ENCODE peak calls at places on chromosome 14, in four cellular contexts. V is cardiac muscle cell, G is A549, L is body of pancreas. M is an unnamed sample. For H3K4me1, the result is how much of the 10 kb centered on the place peaks cover.

GRCh38 chr14:36835145-36835544 is 173.5 kb downstream of the PAX9 start:
- DNase-seq in V (no peak), G (no peak), L (no peak), M (no peak)

GRCh38 chr14:35340616-35341453 is 48.7 kb downstream of the PSMA6 start:
- DNase-seq in V (no peak), G (no peak), L (no peak), M (no peak)

GRCh38 chr14:53808042-53808441 is 148.6 kb downstream of the BMP4 start:
- DNase-seq in V (no peak), G (no peak), L (no peak), M (no peak)

GRCh38 chr14:38248629-38249028 is 7.3 kb downstream of the CLEC14A start:
- DNase-seq in V (no peak), G (no peak), L (no peak), M (no peak)

GRCh38 chr14:89283327-89284060 is 133.5 kb downstream of the FOXN3 start:
- DNase-seq in V (no peak), G (no peak), L (no peak), M (no peak)

GRCh38 chr14:89198544-89199329 is 218.3 kb downstream of the FOXN3 start:
- DNase-seq in V (peak), G (no peak), L (peak), M (no peak)

GRCh38 chr14:22521449-22522239 is 67.4 kb downstream of the DAD1 start:
- DNase-seq in V (no peak), G (no peak), L (no peak), M (no peak)

GRCh38 chr14:65224799-65225198 is 122.5 kb upstream of the MAX start:
- DNase-seq in V (peak), G (no peak), L (peak), M (no peak)

GRCh38 chr14:54261283-54261682 is 135.5 kb upstream of the CDKN3 start:
- DNase-seq in V (no peak), G (no peak), L (no peak), M (no peak)

GRCh38 chr14:62689741-62690140 is 355.5 kb downstream of the KCNH5 start:
- DNase-seq in V (no peak), G (no peak), L (no peak), M (no peak)

GRCh38 chr14:90508536-90509254 is 111.9 kb downstream of the CALM1 start:
- DNase-seq in V (no peak), G (no peak), L (peak), M (no peak)

GRCh38 chr14:77026930-77027537 is 1.5 kb downstream of the IRF2BPL start:
- DNase-seq in V (peak), G (no peak), L (peak), M (no peak)

GRCh38 chr14:91059576-91060471 is 617 bp downstream of the RPS6KA5 start:
- DNase-seq in V (peak), G (peak), L (peak), M (peak)

GRCh38 chr14:53999061-53999488 is 42.5 kb upstream of the BMP4 start:
- DNase-seq in V (peak), G (no peak), L (no peak), M (no peak)

GRCh38 chr14:77760381-77761204 is at the start of gene SNW1:
- DNase-seq in V (peak), G (peak), L (peak), M (peak)

GRCh38 chr14:55075628-55076027 is 24.2 kb downstream of the MAPK1IP1L start:
- DNase-seq in V (no peak), G (no peak), L (no peak), M (no peak)

GRCh38 chr14:31026395-31027096 is 367 bp upstream of the STRN3 start:
- DNase-seq in V (peak), G (peak), L (peak), M (peak)

GRCh38 chr14:31029016-31029970 is 3.1 kb upstream of the STRN3 start:
- DNase-seq in V (no peak), G (no peak), L (no peak), M (no peak)

GRCh38 chr14:31025335-31026075 is at the start of gene AP4S1:
- DNase-seq in V (no peak), G (peak), L (peak), M (peak)

GRCh38 chr14:31026076-31026394 is at the start of gene STRN3:
- DNase-seq in V (no peak), G (no peak), L (no peak), M (no peak)

GRCh38 chr14:31027847-31028246 is 1.7 kb upstream of the STRN3 start:
- DNase-seq in V (no peak), G (no peak), L (no peak), M (no peak)
- H3K4me3 ChIP-seq in V (no peak), G (peak), L (no peak), M (peak)

GRCh38 chr14:71062581-71063303 is 155.5 kb downstream of the PCNX1 start:
- DNase-seq in V (no peak), G (no peak), L (no peak), M (no peak)

GRCh38 chr14:71063351-71063750 is 156.1 kb downstream of the PCNX1 start:
- DNase-seq in V (no peak), G (no peak), L (no peak), M (no peak)

GRCh38 chr14:71060274-71060673 is 153.0 kb downstream of the PCNX1 start:
- DNase-seq in V (no peak), G (no peak), L (no peak), M (no peak)

GRCh38 chr14:71061458-71061857 is 154.2 kb downstream of the PCNX1 start:
- DNase-seq in V (peak), G (no peak), L (no peak), M (no peak)

GRCh38 chr14:71060795-71061455 is 153.7 kb downstream of the PCNX1 start:
- DNase-seq in V (peak), G (no peak), L (no peak), M (no peak)
- H3K4me1 ChIP-seq in V (under half), G (under half), L (under half), M (under half)

GRCh38 chr14:66359500-66359899 is 126.7 kb upstream of the CCDC196 start:
- DNase-seq in V (peak), G (peak), L (no peak), M (no peak)
- TF ChIP-seq CTCF in V (peak), G (peak), L (peak), M (peak)

DNA sequence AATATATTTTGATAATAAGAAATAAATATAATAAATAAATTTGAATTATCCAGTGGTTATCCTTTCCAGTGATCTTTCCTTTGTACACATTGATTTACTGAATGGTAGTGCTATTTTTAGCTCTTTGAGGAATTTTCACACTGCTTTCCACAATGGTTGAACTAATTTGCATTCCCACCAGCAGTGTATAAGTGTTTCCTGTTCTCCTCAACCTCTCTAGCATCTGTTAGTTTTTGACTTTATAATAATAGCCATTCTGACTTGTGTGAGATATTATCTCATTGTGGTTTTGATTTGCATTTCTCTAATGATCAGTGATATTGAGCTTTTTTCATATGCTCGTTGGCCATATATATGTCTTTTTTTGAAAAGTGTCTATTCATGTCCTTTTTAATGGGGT is 333.7 kb downstream of the RAD51B start:
- DNase-seq in V (no peak), G (no peak), L (no peak), M (no peak)
- H3K4me3 ChIP-seq in V (no peak), G (no peak), L (no peak), M (no peak)

GRCh38 chr14:92728781-92729364 is 19.6 kb downstream of the LGMN start:
- DNase-seq in V (peak), G (no peak), L (no peak), M (peak)

GRCh38 chr14:92729632-92730358 is 18.6 kb downstream of the LGMN start:
- DNase-seq in V (peak), G (no peak), L (no peak), M (no peak)

GRCh38 chr14:92724516-92725340 is 23.7 kb downstream of the LGMN start:
- DNase-seq in V (peak), G (no peak), L (no peak), M (no peak)

GRCh38 chr14:92726135-92726932 is 22.1 kb downstream of the LGMN start:
- DNase-seq in V (peak), G (peak), L (peak), M (peak)

GRCh38 chr14:92726933-92727262 is 21.5 kb downstream of the LGMN start:
- DNase-seq in V (no peak), G (no peak), L (no peak), M (no peak)
- H3K4me1 ChIP-seq in V (under half), G (half or more), L (under half), M (under half)

DNA sequence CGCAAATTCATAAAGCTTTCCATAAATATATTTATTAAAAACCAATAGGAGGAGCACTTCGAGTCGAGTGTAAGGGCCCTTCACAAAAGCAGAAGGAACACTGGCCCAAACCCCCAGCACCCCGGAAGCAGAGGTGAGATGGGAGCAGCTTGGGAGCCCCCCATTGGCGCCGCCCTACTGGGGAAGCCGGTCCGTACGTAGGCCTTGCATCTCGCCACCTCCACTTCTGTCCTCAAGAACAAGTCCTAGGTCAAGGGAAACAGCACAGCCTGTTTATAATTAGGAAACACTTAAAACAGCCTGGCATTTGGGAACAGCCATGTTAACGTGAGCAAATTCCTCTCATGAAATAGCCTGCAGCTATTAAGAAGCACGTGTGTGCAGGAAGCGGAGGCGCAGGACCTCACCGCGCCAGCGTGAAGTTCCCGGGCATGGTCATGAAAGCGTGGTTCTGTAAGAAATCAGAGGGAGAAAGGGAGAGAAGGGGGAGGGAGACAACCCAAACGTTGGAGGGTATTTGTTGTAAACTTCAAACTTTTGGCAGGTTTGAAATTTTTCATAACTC is 7.7 kb downstream of the ANKRD9 start:
- DNase-seq in V (no peak), G (no peak), L (no peak), M (no peak)
- TF ChIP-seq CTCF in V (no peak), G (peak), L (no peak), M (peak)

GRCh38 chr14:51724650-51725049 is 72.9 kb downstream of the FRMD6 start:
- DNase-seq in V (no peak), G (no peak), L (no peak), M (no peak)
- H3K4me3 ChIP-seq in V (no peak), G (no peak), L (no peak), M (no peak)

M was measured in RWPE2.